ENCODE peak calls at places on chromosomes 11 and 22, in four cellular contexts. I, V, H and L are unnamed samples.

GRCh38 chr11:126669416-126669815 is 313.9 kb downstream of the ST3GAL4 start:
- DNase-seq in I (no peak), V (no peak), H (no peak), L (no peak)

GRCh38 chr22:31134688-31135087 is 5.6 kb downstream of the PLA2G3 start:
- DNase-seq in I (no peak), V (no peak), H (no peak), L (no peak)

GRCh38 chr22:46465348-46465725 is 72.1 kb downstream of the CELSR1 start:
- DNase-seq in I (no peak), V (no peak), H (no peak), L (no peak)

GRCh38 chr11:128906185-128907065 is 15.3 kb downstream of the KCNJ5 start:
- DNase-seq in I (no peak), V (no peak), H (no peak), L (no peak)

GRCh38 chr22:25013634-25014033 is 61.1 kb downstream of the KIAA1671 start:
- DNase-seq in I (no peak), V (no peak), H (no peak), L (no peak)

GRCh38 chr11:36352919-36353318 is 56.8 kb downstream of the PRR5L start:
- DNase-seq in I (no peak), V (no peak), H (no peak), L (no peak)

GRCh38 chr11:94183886-94184264 is 55.2 kb downstream of the PANX1 start:
- DNase-seq in I (peak; percentile 47), V (peak; percentile 73), H (no peak), L (no peak)

GRCh38 chr11:129973068-129973467 is 29.6 kb downstream of the PRDM10 start:
- DNase-seq in I (no peak), V (no peak), H (no peak), L (no peak)

GRCh38 chr11:123362941-123363340 is 67.1 kb upstream of the GRAMD1B start:
- DNase-seq in I (no peak), V (no peak), H (no peak), L (no peak)

GRCh38 chr11:2647167-2647566 is 52.6 kb downstream of the KCNQ1OT1 start:
- DNase-seq in I (no peak), V (no peak), H (no peak), L (no peak)

GRCh38 chr11:2643746-2644145 is 56.0 kb downstream of the KCNQ1OT1 start:
- DNase-seq in I (no peak), V (no peak), H (no peak), L (no peak)

GRCh38 chr11:2644844-2645778 is 54.7 kb downstream of the KCNQ1OT1 start:
- DNase-seq in I (no peak), V (no peak), H (no peak), L (no peak)

GRCh38 chr11:2647953-2648352 is 51.8 kb downstream of the KCNQ1OT1 start:
- DNase-seq in I (no peak), V (no peak), H (no peak), L (no peak)

GRCh38 chr11:2645779-2646118 is 54.0 kb downstream of the KCNQ1OT1 start:
- DNase-seq in I (no peak), V (no peak), H (no peak), L (no peak)
- H3K9me3 ChIP-seq in I (peaks cover 100% of the 10 kb centered on the region), V (peaks cover 78% of the 10 kb centered on the region), H (peaks cover 79% of the 10 kb centered on the region), L (no peaks in the 10 kb centered on the region)

DNA sequence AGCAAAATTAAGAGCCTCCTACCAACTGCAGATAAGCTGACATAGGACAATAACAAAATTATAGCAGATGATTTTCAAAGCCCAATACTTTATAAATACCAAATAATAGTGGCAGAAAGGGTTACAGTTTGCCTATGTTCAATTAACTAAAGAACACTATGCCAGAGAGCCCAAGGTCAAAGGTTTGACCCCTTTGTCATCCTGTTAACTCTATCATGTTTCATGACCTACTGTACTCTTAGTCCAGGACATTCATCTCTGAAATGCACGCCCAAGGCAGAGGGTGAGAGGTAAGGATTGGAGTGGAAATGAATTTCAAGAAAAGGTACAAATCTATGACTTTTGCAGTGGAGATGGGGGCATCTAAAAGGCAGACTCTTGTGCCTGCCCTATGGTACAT is 70.6 kb downstream of the DDIAS start:
- DNase-seq in I (no peak), V (no peak), H (no peak), L (no peak)
- H3K4me1 ChIP-seq in I (no peaks in the 10 kb centered on the region), V (no peaks in the 10 kb centered on the region), H (peaks cover 6% of the 10 kb centered on the region), L (no peaks in the 10 kb centered on the region)

DNA sequence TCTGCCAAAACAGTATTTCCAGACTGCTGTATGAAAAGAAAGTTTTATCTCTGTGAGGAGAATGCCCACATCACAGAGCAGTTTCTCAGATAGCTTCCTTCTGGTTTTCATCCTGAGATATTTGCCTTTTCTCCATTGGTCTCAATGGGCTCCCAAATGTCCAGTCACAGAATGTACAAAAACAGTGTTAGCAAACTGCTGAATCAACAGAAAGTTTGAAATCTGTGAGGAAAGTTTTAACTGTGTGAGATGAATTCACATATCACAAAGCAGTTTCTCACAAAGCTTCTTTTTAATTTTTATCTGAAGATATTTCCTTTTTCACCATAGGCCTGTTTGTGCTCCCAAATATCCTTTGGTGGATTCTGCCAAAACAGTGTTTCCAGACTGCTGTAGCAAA is 207.2 kb upstream of the TRIM48 start:
- DNase-seq in I (no peak), V (no peak), H (no peak), L (no peak)
- H3K9me3 ChIP-seq in I (peaks cover 98% of the 10 kb centered on the region), V (peaks cover 99% of the 10 kb centered on the region), H (peaks cover 98% of the 10 kb centered on the region), L (no peaks in the 10 kb centered on the region)

DNA sequence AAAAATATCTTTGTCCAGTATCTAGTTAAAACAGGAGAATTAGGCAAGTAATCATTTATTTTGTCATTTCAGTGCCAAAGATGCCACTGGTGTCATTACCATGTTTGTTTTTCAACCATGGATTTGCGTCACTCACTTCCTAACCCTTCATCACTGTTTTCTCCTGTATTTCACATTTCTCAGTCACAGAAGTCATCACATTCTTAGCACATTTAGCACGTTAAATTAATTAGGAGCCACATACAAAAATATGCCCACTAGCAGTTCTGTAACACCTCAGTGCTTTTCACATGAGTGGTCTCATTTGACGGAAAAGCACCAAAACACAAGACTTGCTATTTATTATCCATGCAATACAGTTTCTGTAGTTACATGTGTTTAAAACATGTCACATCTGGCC is 546.0 kb downstream of the METTL15 start:
- DNase-seq in I (no peak), V (no peak), H (no peak), L (no peak)
- H3K4me1 ChIP-seq in I (no peaks in the 10 kb centered on the region), V (no peaks in the 10 kb centered on the region), H (no peaks in the 10 kb centered on the region), L (no peaks in the 10 kb centered on the region)